ENCODE peak calls at places on chromosome 4, in five cellular contexts. One of them, this sample, is unnamed.

GRCh38 chr4:63528592-63528991 is 880.7 kb downstream of the TECRL start:
- DNase-seq in H1: no peak
- DNase-seq in HepG2: no peak
- DNase-seq in K562: no peak
- DNase-seq in IMR-90: no peak
- DNase-seq in this sample: no peak

GRCh38 chr4:74110670-74111069 is 11.7 kb upstream of the CXCL2 start:
- DNase-seq in HepG2: no peak
- DNase-seq in K562: no peak
- DNase-seq in H1: no peak
- DNase-seq in IMR-90: no peak
- DNase-seq in this sample: no peak

GRCh38 chr4:153083447-153083921 is 120.8 kb upstream of the TRIM2 start:
- DNase-seq in HepG2: peak
- DNase-seq in IMR-90: peak
- DNase-seq in K562: peak
- DNase-seq in H1: peak
- DNase-seq in this sample: peak

GRCh38 chr4:89994176-89994873 is 99.7 kb downstream of the MMRN1 start:
- DNase-seq in K562: no peak
- DNase-seq in HepG2: peak
- DNase-seq in H1: no peak
- DNase-seq in IMR-90: no peak
- DNase-seq in this sample: no peak

GRCh38 chr4:2425386-2426068 is 6.8 kb downstream of the CFAP99 start:
- DNase-seq in IMR-90: no peak
- DNase-seq in HepG2: no peak
- DNase-seq in H1: no peak
- DNase-seq in K562: no peak
- DNase-seq in this sample: no peak

GRCh38 chr4:98746936-98747658 is 88.7 kb upstream of the TSPAN5 start:
- DNase-seq in IMR-90: peak
- DNase-seq in HepG2: no peak
- DNase-seq in H1: no peak
- DNase-seq in K562: no peak
- DNase-seq in this sample: no peak

GRCh38 chr4:74117024-74117534 is 18.1 kb upstream of the CXCL2 start:
- DNase-seq in K562: no peak
- DNase-seq in IMR-90: peak
- DNase-seq in H1: no peak
- DNase-seq in HepG2: peak
- DNase-seq in this sample: peak

GRCh38 chr4:4861592-4862551 is 2.4 kb downstream of the MSX1 start:
- DNase-seq in H1: no peak
- DNase-seq in K562: no peak
- DNase-seq in IMR-90: no peak
- DNase-seq in HepG2: no peak
- DNase-seq in this sample: no peak

GRCh38 chr4:76589402-76589801 is 154.4 kb downstream of the SHROOM3 start:
- DNase-seq in HepG2: no peak
- DNase-seq in IMR-90: peak
- DNase-seq in H1: no peak
- DNase-seq in K562: no peak
- DNase-seq in this sample: peak

GRCh38 chr4:177460460-177460859 is 18.2 kb upstream of the AGA start:
- DNase-seq in HepG2: no peak
- DNase-seq in IMR-90: no peak
- DNase-seq in H1: no peak
- DNase-seq in K562: no peak
- DNase-seq in this sample: no peak

GRCh38 chr4:59122626-59123025 is 2012.4 kb upstream of the IGFBP7 start:
- DNase-seq in IMR-90: no peak
- DNase-seq in H1: no peak
- DNase-seq in K562: no peak
- DNase-seq in HepG2: no peak
- DNase-seq in this sample: no peak

GRCh38 chr4:90318208-90318607 is 191.0 kb downstream of the CCSER1 start:
- DNase-seq in K562: no peak
- DNase-seq in HepG2: no peak
- DNase-seq in IMR-90: peak
- DNase-seq in H1: no peak
- DNase-seq in this sample: no peak

GRCh38 chr4:78565971-78566372 is 14.4 kb downstream of the ANXA3 start:
- DNase-seq in IMR-90: peak
- DNase-seq in H1: no peak
- DNase-seq in K562: no peak
- DNase-seq in HepG2: peak
- DNase-seq in this sample: peak

GRCh38 chr4:42954925-42955669 is 62.6 kb downstream of the GRXCR1 start:
- DNase-seq in K562: no peak
- DNase-seq in HepG2: no peak
- DNase-seq in H1: no peak
- DNase-seq in IMR-90: no peak
- DNase-seq in this sample: no peak

GRCh38 chr4:120616-121015 is 3.7 kb upstream of the ZNF718 start:
- DNase-seq in IMR-90: no peak
- DNase-seq in HepG2: no peak
- DNase-seq in H1: no peak
- DNase-seq in K562: no peak
- DNase-seq in this sample: no peak

GRCh38 chr4:152265149-152265621 is 270.7 kb downstream of the FBXW7 start:
- DNase-seq in HepG2: peak
- DNase-seq in K562: no peak
- DNase-seq in IMR-90: peak
- DNase-seq in H1: no peak
- DNase-seq in this sample: peak

GRCh38 chr4:74045247-74045646 is 6.8 kb upstream of the CXCL3 start:
- DNase-seq in H1: no peak
- DNase-seq in HepG2: no peak
- DNase-seq in IMR-90: no peak
- DNase-seq in K562: no peak
- DNase-seq in this sample: no peak

GRCh38 chr4:93184093-93184492 is 644.5 kb upstream of the ATOH1 start:
- DNase-seq in IMR-90: no peak
- DNase-seq in HepG2: no peak
- DNase-seq in H1: no peak
- DNase-seq in K562: no peak
- DNase-seq in this sample: no peak

GRCh38 chr4:107876096-107876495 is 51.4 kb downstream of the SGMS2 start:
- DNase-seq in H1: no peak
- DNase-seq in K562: no peak
- DNase-seq in IMR-90: no peak
- DNase-seq in HepG2: no peak
- DNase-seq in this sample: no peak

GRCh38 chr4:155077860-155078259 is 130.6 kb upstream of the NPY2R start:
- DNase-seq in HepG2: no peak
- DNase-seq in K562: no peak
- DNase-seq in H1: peak
- DNase-seq in IMR-90: no peak
- DNase-seq in this sample: no peak

GRCh38 chr4:26717332-26717731 is 133.4 kb downstream of the TBC1D19 start:
- DNase-seq in IMR-90: peak
- DNase-seq in H1: no peak
- DNase-seq in HepG2: no peak
- DNase-seq in K562: no peak
- DNase-seq in this sample: no peak

DNA sequence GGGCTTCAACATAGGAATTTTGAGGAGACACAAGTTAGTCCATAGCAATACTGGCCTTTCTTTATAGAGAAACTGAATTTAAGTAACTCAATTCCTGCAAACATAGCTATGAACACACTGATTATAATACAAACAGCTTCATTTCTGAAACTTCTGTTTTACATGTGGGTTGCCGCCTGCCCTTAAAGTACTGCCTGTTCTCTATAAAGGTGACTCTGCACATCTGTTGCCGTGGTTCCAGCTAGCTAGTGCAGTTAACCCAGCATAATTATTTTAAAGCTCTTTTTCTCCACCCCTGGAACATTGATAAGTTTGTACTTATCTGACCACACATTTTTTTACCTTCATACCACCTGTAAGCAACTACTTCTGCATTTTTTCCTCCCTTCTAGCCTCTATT is 177.6 kb downstream of the NWD2 start:
- DNase-seq in H1: no peak
- DNase-seq in K562: no peak
- DNase-seq in IMR-90: no peak
- DNase-seq in HepG2: no peak
- DNase-seq in this sample: no peak
- TF ChIP-seq MAFK in H1: no peak
- TF ChIP-seq MAFK in K562: no peak
- TF ChIP-seq MAFK in IMR-90: no peak
- TF ChIP-seq MAFK in HepG2: no peak
- TF ChIP-seq MAFK in this sample: no peak

GRCh38 chr4:139619644-139620043 is 46.0 kb upstream of the MGST2 start:
- DNase-seq in HepG2: peak
- DNase-seq in H1: no peak
- DNase-seq in IMR-90: no peak
- DNase-seq in K562: no peak
- DNase-seq in this sample: no peak
- TF ChIP-seq MAFK in HepG2: no peak
- TF ChIP-seq MAFK in H1: no peak
- TF ChIP-seq MAFK in IMR-90: no peak
- TF ChIP-seq MAFK in K562: no peak
- TF ChIP-seq MAFK in this sample: no peak

GRCh38 chr4:86935833-86936721 is 1.3 kb downstream of the AFF1 start:
- DNase-seq in H1: peak
- DNase-seq in HepG2: peak
- DNase-seq in IMR-90: peak
- DNase-seq in K562: peak
- DNase-seq in this sample: peak
- TF ChIP-seq MAFK in H1: no peak
- TF ChIP-seq MAFK in HepG2: no peak
- TF ChIP-seq MAFK in IMR-90: no peak
- TF ChIP-seq MAFK in K562: no peak
- TF ChIP-seq MAFK in this sample: no peak

DNA sequence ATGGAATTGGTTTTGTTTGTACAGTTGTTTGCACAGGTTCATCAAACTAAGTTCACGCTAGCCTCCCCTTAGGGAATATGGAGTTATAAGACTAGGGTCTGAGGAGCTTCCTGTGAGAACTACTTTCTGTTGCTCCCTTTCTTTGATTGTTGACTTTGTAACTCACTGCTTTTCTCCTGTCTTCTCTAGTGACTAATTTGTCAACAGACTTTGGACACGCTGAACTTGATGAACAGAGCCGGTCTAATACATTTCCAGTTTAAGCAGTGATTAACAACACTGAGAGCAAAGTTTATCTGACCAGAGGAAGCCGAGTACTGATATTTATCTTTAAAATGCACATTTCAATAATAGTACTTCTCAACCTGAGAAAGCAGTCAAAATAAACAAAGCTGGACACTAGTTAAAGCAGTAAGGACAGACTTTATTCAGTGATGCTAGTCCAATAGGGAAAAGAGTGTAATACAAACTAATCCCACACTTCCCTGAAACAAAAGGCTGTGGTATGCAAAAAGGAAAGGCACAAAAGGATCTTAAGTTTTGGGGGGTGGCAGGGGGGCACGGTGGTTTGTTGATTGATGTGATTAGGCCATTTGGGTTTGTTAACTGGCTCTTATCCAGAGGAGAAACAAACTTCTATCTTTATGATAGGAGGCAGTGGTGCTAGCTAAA is 2.7 kb upstream of the NUDT9 start:
- DNase-seq in K562: no peak
- DNase-seq in HepG2: peak
- DNase-seq in IMR-90: no peak
- DNase-seq in H1: no peak
- DNase-seq in this sample: peak
- TF ChIP-seq MAFK in K562: no peak
- TF ChIP-seq MAFK in HepG2: no peak
- TF ChIP-seq MAFK in IMR-90: no peak
- TF ChIP-seq MAFK in H1: no peak
- TF ChIP-seq MAFK in this sample: no peak

GRCh38 chr4:187174749-187175148 is 451.1 kb upstream of the FAT1 start:
- DNase-seq in HepG2: no peak
- DNase-seq in K562: no peak
- DNase-seq in H1: no peak
- DNase-seq in IMR-90: no peak
- DNase-seq in this sample: no peak

GRCh38 chr4:187178084-187178483 is 454.4 kb upstream of the FAT1 start:
- DNase-seq in IMR-90: no peak
- DNase-seq in HepG2: no peak
- DNase-seq in H1: no peak
- DNase-seq in K562: no peak
- DNase-seq in this sample: no peak

GRCh38 chr4:187175197-187175596 is 451.5 kb upstream of the FAT1 start:
- DNase-seq in IMR-90: peak
- DNase-seq in HepG2: peak
- DNase-seq in H1: no peak
- DNase-seq in K562: no peak
- DNase-seq in this sample: no peak

GRCh38 chr4:187179086-187180070 is 455.7 kb upstream of the FAT1 start:
- DNase-seq in HepG2: no peak
- DNase-seq in H1: no peak
- DNase-seq in IMR-90: peak
- DNase-seq in K562: no peak
- DNase-seq in this sample: no peak

GRCh38 chr4:187176261-187176910 is 452.7 kb upstream of the FAT1 start:
- DNase-seq in HepG2: no peak
- DNase-seq in K562: no peak
- DNase-seq in H1: no peak
- DNase-seq in IMR-90: peak
- DNase-seq in this sample: no peak
- TF ChIP-seq MAFK in HepG2: no peak
- TF ChIP-seq MAFK in K562: no peak
- TF ChIP-seq MAFK in H1: no peak
- TF ChIP-seq MAFK in IMR-90: no peak
- TF ChIP-seq MAFK in this sample: no peak

DNA sequence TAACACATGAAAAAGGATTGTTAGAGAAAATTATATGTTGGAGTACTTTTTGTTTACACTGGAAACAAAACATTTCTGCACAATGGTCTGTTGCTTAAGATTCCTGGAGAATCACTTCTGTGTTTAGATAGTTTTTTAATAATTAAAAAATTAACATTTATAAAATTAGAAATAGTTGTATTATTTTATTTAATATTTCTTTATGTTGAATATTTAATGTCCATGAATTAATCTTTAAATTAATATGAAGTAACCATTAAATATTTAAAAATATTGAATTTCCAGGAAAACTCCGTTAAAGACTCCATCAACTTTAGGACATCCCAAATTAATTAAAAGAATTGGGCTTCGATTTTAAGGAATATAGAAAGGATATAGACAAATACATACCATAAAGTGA is 797.1 kb upstream of the GALNTL6 start:
- DNase-seq in IMR-90: no peak
- DNase-seq in HepG2: no peak
- DNase-seq in K562: no peak
- DNase-seq in H1: no peak
- DNase-seq in this sample: no peak
- TF ChIP-seq MAFK in IMR-90: no peak
- TF ChIP-seq MAFK in HepG2: no peak
- TF ChIP-seq MAFK in K562: no peak
- TF ChIP-seq MAFK in H1: no peak
- TF ChIP-seq MAFK in this sample: no peak

DNA sequence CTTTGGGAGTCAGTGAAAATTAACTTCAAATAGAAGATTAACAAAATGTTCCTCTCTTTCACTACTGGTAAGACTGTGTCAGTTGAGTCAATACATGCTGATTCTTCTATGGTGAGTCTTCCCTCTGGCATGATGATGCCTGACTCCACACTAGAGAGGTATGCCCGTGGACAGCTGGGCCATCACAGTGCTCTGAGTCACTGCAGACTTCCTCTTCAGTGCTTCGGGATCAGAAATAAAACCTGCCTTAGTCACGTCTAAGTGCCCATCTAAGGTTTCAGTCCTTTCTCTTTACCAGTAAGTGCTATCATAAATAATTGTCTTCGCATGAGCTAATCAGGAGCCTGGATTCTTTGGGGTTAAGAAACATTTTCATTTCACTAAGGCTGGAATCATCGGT is 1.6 kb upstream of the ASB5 start:
- DNase-seq in IMR-90: peak
- DNase-seq in K562: no peak
- DNase-seq in HepG2: peak
- DNase-seq in H1: peak
- DNase-seq in this sample: peak
- TF ChIP-seq MAFK in IMR-90: peak
- TF ChIP-seq MAFK in K562: no peak
- TF ChIP-seq MAFK in HepG2: no peak
- TF ChIP-seq MAFK in H1: no peak
- TF ChIP-seq MAFK in this sample: no peak